ENCODE peak calls at places on chromosomes 11 and 22, in four cellular contexts. One of them, this sample, is unnamed.
A peak's percentile ranks its signal among the peaks of the same experiment; 100 is the strongest.

GRCh38 chr11:88103337-88104206 is 71.7 kb downstream of the RAB38 start:
- DNase-seq in GM12878: peak; percentile 53
- DNase-seq in HepG2: peak; percentile 52
- DNase-seq in H1: peak; percentile 65
- DNase-seq in this sample: peak; percentile 77

GRCh38 chr22:31461699-31462098 is 27.9 kb downstream of the EIF4ENIF1 start:
- DNase-seq in H1: no peak
- DNase-seq in HepG2: no peak
- DNase-seq in GM12878: no peak
- DNase-seq in this sample: no peak

GRCh38 chr11:114556135-114556534 is 3.5 kb downstream of the NXPE1 start:
- DNase-seq in HepG2: no peak
- DNase-seq in H1: no peak
- DNase-seq in GM12878: no peak
- DNase-seq in this sample: no peak

GRCh38 chr11:62546244-62546936 is at the start of gene AHNAK:
- DNase-seq in HepG2: no peak
- DNase-seq in H1: peak; percentile 79
- DNase-seq in GM12878: no peak
- DNase-seq in this sample: no peak

GRCh38 chr11:124602751-124603150 is 8.5 kb upstream of the PANX3 start:
- DNase-seq in H1: no peak
- DNase-seq in GM12878: no peak
- DNase-seq in HepG2: no peak
- DNase-seq in this sample: no peak

GRCh38 chr11:71206186-71206585 is 46.2 kb downstream of the SHANK2 start:
- DNase-seq in HepG2: no peak
- DNase-seq in GM12878: no peak
- DNase-seq in H1: no peak
- DNase-seq in this sample: no peak

GRCh38 chr11:12585861-12586260 is 88.4 kb upstream of the TEAD1 start:
- DNase-seq in H1: no peak
- DNase-seq in HepG2: no peak
- DNase-seq in GM12878: no peak
- DNase-seq in this sample: no peak

GRCh38 chr11:86066606-86067229 is 2.2 kb downstream of the PICALM start:
- DNase-seq in H1: no peak
- DNase-seq in HepG2: no peak
- DNase-seq in GM12878: no peak
- DNase-seq in this sample: no peak

GRCh38 chr22:38401336-38402084 is 53.5 kb downstream of the KCNJ4 start:
- DNase-seq in GM12878: no peak
- DNase-seq in HepG2: peak; percentile 52
- DNase-seq in H1: no peak
- DNase-seq in this sample: no peak

GRCh38 chr11:2868604-2869526 is 16.7 kb downstream of the CDKN1C start:
- DNase-seq in HepG2: no peak
- DNase-seq in H1: no peak
- DNase-seq in GM12878: no peak
- DNase-seq in this sample: no peak

GRCh38 chr11:129061466-129062194 is 119.0 kb upstream of the TP53AIP1 start:
- DNase-seq in GM12878: no peak
- DNase-seq in HepG2: no peak
- DNase-seq in H1: no peak
- DNase-seq in this sample: no peak

GRCh38 chr11:3905080-3905953 is 49.9 kb downstream of the STIM1 start:
- DNase-seq in HepG2: peak; percentile 98
- DNase-seq in H1: no peak
- DNase-seq in GM12878: no peak
- DNase-seq in this sample: no peak

GRCh38 chr22:39723899-39724351 is 153.4 kb downstream of the CACNA1I start:
- DNase-seq in HepG2: peak; percentile 6
- DNase-seq in H1: no peak
- DNase-seq in GM12878: no peak
- DNase-seq in this sample: no peak

GRCh38 chr11:2901196-2901796 is 15.7 kb upstream of the CDKN1C start:
- DNase-seq in GM12878: no peak
- DNase-seq in HepG2: no peak
- DNase-seq in H1: no peak
- DNase-seq in this sample: no peak

GRCh38 chr22:46428602-46429326 is 93.2 kb downstream of the TRMU start:
- DNase-seq in HepG2: no peak
- DNase-seq in H1: no peak
- DNase-seq in GM12878: no peak
- DNase-seq in this sample: no peak

GRCh38 chr11:124551987-124552386 is 8.5 kb upstream of the OR8B12 start:
- DNase-seq in HepG2: no peak
- DNase-seq in GM12878: no peak
- DNase-seq in H1: no peak
- DNase-seq in this sample: no peak

GRCh38 chr22:26586556-26587325 is 3.2 kb downstream of the TPST2 start:
- DNase-seq in HepG2: no peak
- DNase-seq in GM12878: no peak
- DNase-seq in H1: no peak
- DNase-seq in this sample: no peak

GRCh38 chr11:441418-442274 is at the start of gene ANO9:
- DNase-seq in H1: peak; percentile 77
- DNase-seq in HepG2: peak; percentile 39
- DNase-seq in GM12878: no peak
- DNase-seq in this sample: no peak

GRCh38 chr11:87185228-87185627 is 147.5 kb downstream of the TMEM135 start:
- DNase-seq in HepG2: no peak
- DNase-seq in H1: no peak
- DNase-seq in GM12878: no peak
- DNase-seq in this sample: no peak

GRCh38 chr11:118911113-118911879 is 14.4 kb downstream of the BCL9L start:
- DNase-seq in H1: no peak
- DNase-seq in GM12878: no peak
- DNase-seq in HepG2: peak; percentile 83
- DNase-seq in this sample: no peak

GRCh38 chr22:37768273-37768672 is 39.5 kb upstream of the GCAT start:
- DNase-seq in H1: peak; percentile 62
- DNase-seq in GM12878: no peak
- DNase-seq in HepG2: no peak
- DNase-seq in this sample: no peak

GRCh38 chr22:39300198-39300830 is 19.1 kb downstream of the RPL3 start:
- DNase-seq in H1: no peak
- DNase-seq in GM12878: no peak
- DNase-seq in HepG2: no peak
- DNase-seq in this sample: no peak

GRCh38 chr11:12599408-12600143 is 74.6 kb upstream of the TEAD1 start:
- DNase-seq in H1: peak; percentile 89
- DNase-seq in HepG2: peak; percentile 91
- DNase-seq in GM12878: peak; percentile 2
- DNase-seq in this sample: peak; percentile 22

GRCh38 chr11:123561046-123561781 is 93.2 kb downstream of the SCN3B start:
- DNase-seq in HepG2: peak; percentile 7
- DNase-seq in H1: no peak
- DNase-seq in GM12878: no peak
- DNase-seq in this sample: no peak

GRCh38 chr11:86099727-86100320 is 30.9 kb upstream of the PICALM start:
- DNase-seq in HepG2: peak; percentile 34
- DNase-seq in GM12878: no peak
- DNase-seq in H1: no peak
- DNase-seq in this sample: no peak

GRCh38 chr11:61333638-61334433 is 808 bp downstream of the TKFC start:
- DNase-seq in H1: no peak
- DNase-seq in GM12878: no peak
- DNase-seq in HepG2: no peak
- DNase-seq in this sample: no peak

GRCh38 chr11:8045839-8046238 is 35.2 kb upstream of the TUB start:
- DNase-seq in GM12878: no peak
- DNase-seq in H1: peak; percentile 34
- DNase-seq in HepG2: no peak
- DNase-seq in this sample: no peak

GRCh38 chr22:43823353-43823908 is 11.3 kb upstream of the EFCAB6 start:
- DNase-seq in H1: peak; percentile 50
- DNase-seq in GM12878: no peak
- DNase-seq in HepG2: peak; percentile 61
- DNase-seq in this sample: no peak

GRCh38 chr11:43687120-43687791 is 6.7 kb downstream of the HSD17B12 start:
- DNase-seq in GM12878: no peak
- DNase-seq in H1: no peak
- DNase-seq in HepG2: no peak
- DNase-seq in this sample: no peak

GRCh38 chr11:128405693-128406364 is 181.5 kb downstream of the ETS1 start:
- DNase-seq in HepG2: no peak
- DNase-seq in GM12878: no peak
- DNase-seq in H1: no peak
- DNase-seq in this sample: no peak

GRCh38 chr22:22691716-22692701 is 47.6 kb downstream of the GGTLC2 start:
- DNase-seq in GM12878: no peak
- DNase-seq in HepG2: no peak
- DNase-seq in H1: no peak
- DNase-seq in this sample: no peak

GRCh38 chr11:62433553-62434301 is 14.9 kb downstream of the SCGB1A1 start:
- DNase-seq in HepG2: no peak
- DNase-seq in H1: no peak
- DNase-seq in GM12878: no peak
- DNase-seq in this sample: no peak

GRCh38 chr22:41768420-41768819 is 32.1 kb upstream of the CCDC134 start:
- DNase-seq in GM12878: no peak
- DNase-seq in HepG2: no peak
- DNase-seq in H1: no peak
- DNase-seq in this sample: no peak

GRCh38 chr11:73267122-73267846 is 4.9 kb upstream of the P2RY6 start:
- DNase-seq in HepG2: no peak
- DNase-seq in GM12878: no peak
- DNase-seq in H1: no peak
- DNase-seq in this sample: no peak

GRCh38 chr11:33133761-33134160 is 27.5 kb downstream of the CSTF3 start:
- DNase-seq in H1: no peak
- DNase-seq in GM12878: no peak
- DNase-seq in HepG2: no peak
- DNase-seq in this sample: no peak

GRCh38 chr11:32079511-32079910 is 11.4 kb upstream of the RCN1 start:
- DNase-seq in H1: no peak
- DNase-seq in HepG2: no peak
- DNase-seq in GM12878: no peak
- DNase-seq in this sample: no peak

GRCh38 chr22:49450521-49450920 is 377.2 kb downstream of the BRD1 start:
- DNase-seq in H1: no peak
- DNase-seq in GM12878: no peak
- DNase-seq in HepG2: no peak
- DNase-seq in this sample: peak; percentile 18

DNA sequence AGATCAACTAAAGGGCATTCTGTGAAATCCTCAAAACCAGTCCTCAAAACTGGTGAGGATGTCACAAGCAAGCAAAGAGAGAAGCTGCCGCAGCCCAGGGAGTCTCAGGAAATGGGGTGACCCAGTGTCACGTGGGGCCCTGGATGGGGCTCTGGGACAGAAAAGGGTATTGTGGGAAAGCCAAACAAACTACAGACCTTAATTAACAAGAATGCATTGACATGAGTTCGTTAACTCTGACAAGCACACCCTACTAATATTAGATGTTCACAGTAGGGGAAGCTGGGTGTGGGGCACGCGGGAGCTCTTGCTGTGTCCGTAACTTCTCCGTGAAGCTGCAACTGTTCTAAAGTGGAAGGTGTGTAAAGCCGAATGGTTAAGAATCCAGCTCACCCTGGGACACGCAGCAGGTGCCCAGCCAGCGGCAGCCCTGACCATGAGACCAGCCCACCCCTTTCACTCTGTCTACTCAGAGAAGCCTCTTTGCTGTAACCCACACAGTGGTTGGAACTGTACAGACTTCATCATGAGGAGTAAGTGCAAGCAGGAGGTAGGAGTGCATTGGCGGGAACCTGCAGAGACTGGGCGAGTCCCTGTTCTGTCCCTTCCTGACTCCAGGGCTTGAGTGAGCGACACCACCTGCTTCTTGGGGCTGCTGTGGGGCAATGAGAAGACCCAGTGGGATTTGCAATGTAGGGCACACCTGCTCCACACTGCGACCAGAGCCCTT is 17.9 kb downstream of the LINC01488 start:
- DNase-seq in GM12878: no peak
- DNase-seq in H1: no peak
- DNase-seq in HepG2: no peak
- DNase-seq in this sample: no peak
- TF ChIP-seq SUZ12 in GM12878: no peak
- TF ChIP-seq SUZ12 in H1: no peak
- TF ChIP-seq SUZ12 in HepG2: no peak
- TF ChIP-seq SUZ12 in this sample: no peak

GRCh38 chr11:113159967-113160621 is 154.3 kb upstream of the TTC12 start:
- DNase-seq in H1: no peak
- DNase-seq in HepG2: no peak
- DNase-seq in GM12878: no peak
- DNase-seq in this sample: no peak
- TF ChIP-seq YY1 in H1: no peak
- TF ChIP-seq YY1 in HepG2: no peak
- TF ChIP-seq YY1 in GM12878: no peak
- TF ChIP-seq YY1 in this sample: no peak

GRCh38 chr11:65366340-65366773 is 11.8 kb downstream of the TIGD3 start:
- DNase-seq in GM12878: no peak
- DNase-seq in H1: no peak
- DNase-seq in HepG2: peak; percentile 84
- DNase-seq in this sample: peak; percentile 70
- TF ChIP-seq SUZ12 in GM12878: no peak
- TF ChIP-seq SUZ12 in H1: no peak
- TF ChIP-seq SUZ12 in HepG2: no peak
- TF ChIP-seq SUZ12 in this sample: no peak

DNA sequence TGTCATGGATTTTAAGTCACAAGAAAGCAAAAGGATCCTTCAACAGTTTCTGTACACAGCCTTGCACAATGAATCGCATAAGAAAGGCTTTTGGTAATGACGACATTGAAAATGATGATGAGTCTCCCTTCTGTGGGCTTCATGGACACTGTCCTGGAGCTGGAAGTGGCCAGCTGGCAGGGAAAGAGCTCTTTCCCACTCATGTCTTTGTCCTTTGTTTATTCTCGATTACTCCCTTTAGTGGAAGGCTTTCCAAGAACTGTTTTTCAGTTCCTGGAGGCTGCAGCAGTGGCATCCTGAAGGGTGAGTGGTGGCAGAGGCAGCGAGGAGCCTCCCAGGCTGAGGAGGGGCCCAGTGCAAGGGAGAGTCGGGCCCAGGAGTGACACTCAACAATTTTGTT is 505.2 kb downstream of the NTM start:
- DNase-seq in HepG2: no peak
- DNase-seq in GM12878: no peak
- DNase-seq in H1: no peak
- DNase-seq in this sample: no peak
- TF ChIP-seq YY1 in HepG2: no peak
- TF ChIP-seq YY1 in GM12878: no peak
- TF ChIP-seq YY1 in H1: no peak
- TF ChIP-seq YY1 in this sample: no peak

GRCh38 chr11:25566298-25567200 is 765.4 kb upstream of the ANO3 start:
- DNase-seq in HepG2: no peak
- DNase-seq in GM12878: no peak
- DNase-seq in H1: no peak
- DNase-seq in this sample: no peak

DNA sequence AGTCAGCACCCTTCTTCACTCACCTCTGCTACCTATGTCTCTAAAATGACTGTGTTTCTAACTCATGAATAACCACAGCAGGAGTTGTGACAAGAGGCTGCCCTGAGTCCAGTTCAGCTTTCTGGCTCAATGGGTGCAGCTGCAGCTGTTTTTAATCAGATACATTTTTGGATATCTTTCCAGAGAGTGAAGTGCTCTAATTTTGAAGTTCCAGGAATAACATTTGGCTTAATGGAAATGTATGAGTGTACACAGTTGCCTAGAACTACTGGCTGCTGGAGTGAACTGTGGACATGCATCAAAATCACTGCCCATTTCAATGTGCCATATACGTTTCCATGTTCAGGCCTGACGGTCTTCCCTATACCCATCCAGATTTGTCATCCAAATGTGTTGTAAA is 769.5 kb upstream of the ANO3 start:
- DNase-seq in GM12878: no peak
- DNase-seq in HepG2: no peak
- DNase-seq in H1: no peak
- DNase-seq in this sample: no peak
- TF ChIP-seq SUZ12 in GM12878: no peak
- TF ChIP-seq SUZ12 in HepG2: no peak
- TF ChIP-seq SUZ12 in H1: no peak
- TF ChIP-seq SUZ12 in this sample: no peak